ENCODE peak calls at places on chromosome 6, in four cellular contexts. X is tibial artery, K is pancreas, C is Karpas-422. W is an unnamed sample.

GRCh38 chr6:107819217-107819616 is 4.9 kb downstream of the SCML4 start:
- DNase-seq in X (no peak), C (no peak), K (no peak), W (no peak)

GRCh38 chr6:150299873-150300485 is 68.8 kb upstream of the IYD start:
- DNase-seq in K (peak), C (no peak), X (no peak), W (no peak)

GRCh38 chr6:32973144-32973854 is 4.9 kb downstream of the BRD2 start:
- DNase-seq in C (peak), K (peak), X (no peak), W (no peak)

GRCh38 chr6:141610741-141611140 is 522.0 kb upstream of the GJE1 start:
- DNase-seq in X (no peak), C (no peak), K (no peak), W (no peak)

GRCh38 chr6:143759666-143760065 is 81.9 kb downstream of the PHACTR2 start:
- DNase-seq in K (no peak), C (no peak), X (no peak), W (no peak)

GRCh38 chr6:78844899-78845298 is 22.5 kb upstream of the IRAK1BP1 start:
- DNase-seq in K (peak), C (no peak), X (no peak), W (no peak)

GRCh38 chr6:90162648-90163409 is 133.8 kb downstream of the BACH2 start:
- DNase-seq in C (no peak), X (no peak), K (no peak), W (no peak)

GRCh38 chr6:63521475-63522210 is 50.6 kb upstream of the LOC128125822 start:
- DNase-seq in K (no peak), C (no peak), X (no peak), W (no peak)

GRCh38 chr6:153357391-153357790 is 226.3 kb upstream of the RGS17 start:
- DNase-seq in K (no peak), C (no peak), X (no peak), W (no peak)

GRCh38 chr6:89566930-89567634 is 71.5 kb downstream of the LYRM2 start:
- DNase-seq in X (no peak), K (no peak), C (no peak), W (peak)

GRCh38 chr6:83258517-83258916 is 65.4 kb downstream of the RWDD2A start:
- DNase-seq in C (no peak), X (no peak), K (no peak), W (no peak)

GRCh38 chr6:112571886-112572285 is 224.8 kb downstream of the RFPL4B start:
- DNase-seq in C (no peak), X (no peak), K (no peak), W (no peak)

GRCh38 chr6:35209622-35210289 is 4.0 kb upstream of the SCUBE3 start:
- DNase-seq in K (no peak), C (no peak), X (no peak), W (no peak)
- H3K27ac ChIP-seq in K (no peak), C (no peak), X (no peak), W (no peak)

GRCh38 chr6:148316308-148316707 is 26.3 kb upstream of the SASH1 start:
- DNase-seq in X (no peak), C (no peak), K (peak), W (no peak)
- H3K27ac ChIP-seq in X (no peak), C (no peak), K (no peak), W (peak)

GRCh38 chr6:24686408-24686807 is 19.5 kb downstream of the ACOT13 start:
- DNase-seq in K (no peak), X (no peak), C (no peak), W (no peak)
- H3K27ac ChIP-seq in K (no peak), X (no peak), C (no peak), W (no peak)

DNA sequence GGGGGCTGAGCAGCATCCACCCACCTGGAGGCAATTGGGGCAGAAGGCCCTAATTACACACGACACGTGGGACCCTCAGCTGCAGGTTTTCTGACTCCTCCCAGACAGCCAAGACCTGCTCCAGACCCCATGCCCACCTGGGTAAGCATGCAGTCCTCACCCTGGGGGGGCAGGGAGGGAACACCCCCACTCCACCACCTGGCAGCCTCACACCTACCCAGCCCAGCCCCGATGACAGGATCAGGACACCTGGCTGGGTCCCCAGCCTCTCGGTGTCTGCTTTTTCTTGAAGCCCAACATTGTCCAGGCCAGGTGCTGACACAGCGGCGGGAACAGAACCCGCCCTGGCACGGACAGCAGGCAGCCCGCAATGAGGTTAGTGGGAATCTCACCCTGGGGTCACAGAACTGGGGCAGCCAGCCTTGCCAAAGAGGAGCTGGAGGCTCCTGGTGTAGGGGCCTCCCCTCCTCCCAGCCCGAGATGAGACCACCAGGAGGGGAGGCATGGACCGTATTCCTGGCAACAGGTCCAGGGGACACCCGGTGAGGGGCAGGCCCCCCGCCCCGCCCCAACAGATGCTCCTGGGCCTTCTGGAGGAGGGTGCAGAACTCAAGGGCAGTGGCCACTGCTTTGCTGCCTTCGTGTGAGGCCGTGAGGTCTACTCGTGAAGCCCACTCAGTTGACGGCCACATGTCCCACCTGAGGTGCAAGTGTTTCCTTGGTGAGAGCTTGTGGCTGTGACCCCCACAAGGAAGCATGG is 103.8 kb downstream of the DLL1 start:
- DNase-seq in K (no peak), X (no peak), C (no peak), W (no peak)
- H3K27ac ChIP-seq in K (no peak), X (no peak), C (no peak), W (no peak)

GRCh38 chr6:39951716-39952115 is 17.5 kb upstream of the MOCS1 start:
- DNase-seq in K (no peak), C (no peak), X (no peak), W (no peak)
- H3K27ac ChIP-seq in K (no peak), C (no peak), X (peak), W (no peak)

GRCh38 chr6:35736293-35736894 is 438 bp upstream of the ARMC12 start:
- DNase-seq in K (peak), C (peak), X (peak), W (peak)
- H3K27ac ChIP-seq in K (no peak), C (no peak), X (peak), W (peak)

GRCh38 chr6:106629859-106630163 is 433 bp downstream of the QRSL1 start:
- DNase-seq in K (no peak), X (no peak), C (no peak), W (no peak)
- H3K27ac ChIP-seq in K (peak), X (peak), C (peak), W (peak)

DNA sequence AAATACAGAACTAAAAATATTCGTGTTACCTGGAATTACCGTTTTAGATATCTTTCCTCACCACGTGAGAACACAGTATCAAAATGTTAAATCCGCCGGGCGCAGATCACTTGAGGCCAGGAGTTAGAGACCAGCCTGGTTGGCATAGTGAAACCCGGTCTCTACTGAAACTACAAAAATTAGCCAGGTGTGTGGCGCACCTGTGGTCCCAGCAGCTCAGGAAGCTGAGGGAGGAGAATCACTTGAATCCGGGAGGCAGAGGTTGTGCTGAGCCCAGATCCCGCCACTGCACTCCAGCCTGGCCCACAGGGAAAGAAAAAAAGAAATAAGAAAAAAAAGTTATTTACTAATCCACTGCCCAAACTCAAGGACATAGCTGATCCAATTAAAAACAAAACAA is 4.8 kb upstream of the DDX43 start:
- DNase-seq in X (no peak), C (no peak), K (no peak), W (no peak)
- H3K27ac ChIP-seq in X (no peak), C (no peak), K (no peak), W (no peak)

GRCh38 chr6:149079456-149079855 is 238.1 kb upstream of the TAB2 start:
- DNase-seq in X (no peak), C (no peak), K (no peak), W (no peak)

GRCh38 chr6:149081281-149081680 is 236.2 kb upstream of the TAB2 start:
- DNase-seq in C (no peak), K (no peak), X (no peak), W (no peak)

GRCh38 chr6:149080511-149080910 is 237.0 kb upstream of the TAB2 start:
- DNase-seq in X (no peak), C (no peak), K (no peak), W (no peak)

GRCh38 chr6:149078383-149078782 is 239.1 kb upstream of the TAB2 start:
- DNase-seq in X (no peak), K (no peak), C (no peak), W (no peak)

GRCh38 chr6:149079911-149080501 is 237.5 kb upstream of the TAB2 start:
- DNase-seq in K (no peak), X (peak), C (no peak), W (peak)
- H3K27ac ChIP-seq in K (no peak), X (peak), C (no peak), W (no peak)

W was measured in substantia nigra.